ENCODE peak calls at places on chromosomes 13 and 19, in seven cellular contexts. R, H, W, P, I, U and D are unnamed samples.

GRCh38 chr13:103607995-103608394 is 541.8 kb upstream of the SLC10A2 start:
- DNase-seq in R (no peak), H (no peak), U (no peak), W (no peak), P (no peak), I (no peak), D (no peak)

GRCh38 chr13:76638882-76639281 is 247.3 kb downstream of the KCTD12 start:
- DNase-seq in H (no peak), P (no peak), W (no peak), U (no peak), R (no peak), I (no peak), D (no peak)

GRCh38 chr19:57239982-57240310 is 486 bp upstream of the ZNF805 start:
- DNase-seq in R (no peak), U (peak; percentile 7), P (peak; percentile 1), W (no peak), H (no peak), I (no peak), D (no peak)

GRCh38 chr19:30086220-30086619 is 144.2 kb downstream of the URI1 start:
- DNase-seq in H (no peak), R (no peak), I (no peak), W (no peak), P (no peak), U (no peak), D (no peak)

GRCh38 chr19:44725251-44725650 is 23.3 kb upstream of the BCL3 start:
- DNase-seq in W (no peak), R (no peak), P (no peak), H (no peak), I (no peak), U (no peak), D (no peak)

GRCh38 chr19:16882146-16882545 is 6.7 kb upstream of the F2RL3 start:
- DNase-seq in R (no peak), I (no peak), U (no peak), W (no peak), P (no peak), H (no peak), D (no peak)

GRCh38 chr13:66864627-66865026 is 365.5 kb downstream of the PCDH9 start:
- DNase-seq in W (no peak), R (no peak), I (no peak), U (no peak), P (no peak), H (no peak), D (no peak)

GRCh38 chr19:38656171-38656981 is 8.9 kb downstream of the ACTN4 start:
- DNase-seq in I (no peak), P (peak; percentile 68), U (peak; percentile 81), R (no peak), H (no peak), W (no peak), D (no peak)

GRCh38 chr19:58563034-58563573 is 4.7 kb upstream of the UBE2M start:
- DNase-seq in H (peak; percentile 29), I (no peak), W (no peak), P (no peak), U (peak; percentile 19), R (no peak), D (no peak)

GRCh38 chr19:40687525-40688016 is 2.9 kb downstream of the NUMBL start:
- DNase-seq in R (no peak), I (no peak), P (peak; percentile 26), W (no peak), H (peak; percentile 83), U (peak; percentile 83), D (peak; percentile 92)

GRCh38 chr13:29524641-29525040 is 70.8 kb downstream of the SLC7A1 start:
- DNase-seq in W (no peak), H (no peak), U (no peak), I (no peak), P (no peak), R (no peak), D (no peak)

GRCh38 chr13:103852036-103852435 is 785.8 kb upstream of the SLC10A2 start:
- DNase-seq in I (no peak), P (no peak), W (no peak), U (no peak), R (no peak), H (no peak), D (no peak)